ENCODE peak calls at places on chromosomes 3 and 15, in ten cellular contexts. G, L, A, N, D, K, F, J, V and I are unnamed samples.
A peak's percentile ranks its signal among the peaks of the same experiment; 100 is the strongest.

GRCh38 chr3:27224197-27224596 is 145.0 kb downstream of the NEK10 start:
- DNase-seq in G (no peak), L (no peak), A (no peak), N (no peak), D (no peak), K (no peak), F (no peak), J (peak; percentile 41), V (no peak), I (peak; percentile 64)

GRCh38 chr15:70569139-70569717 is 194.1 kb downstream of the UACA start:
- DNase-seq in G (no peak), L (no peak), A (peak; percentile 69), N (no peak), D (peak; percentile 63), K (peak; percentile 53), F (peak; percentile 41), J (peak; percentile 55), V (no peak), I (peak; percentile 60)

GRCh38 chr3:125083776-125084175 is 28.0 kb upstream of the HEG1 start:
- DNase-seq in G (no peak), L (no peak), A (no peak), N (no peak), D (no peak), K (no peak), F (no peak), J (peak; percentile 74), V (no peak), I (no peak)

GRCh38 chr3:14768182-14768790 is 50.5 kb upstream of the FGD5 start:
- DNase-seq in G (no peak), L (no peak), A (no peak), N (no peak), D (no peak), K (no peak), F (no peak), J (no peak), V (no peak), I (no peak)

GRCh38 chr3:126083511-126083912 is 412 bp downstream of the SLC41A3 start:
- DNase-seq in G (peak; percentile 35), L (no peak), A (peak; percentile 29), N (no peak), D (peak; percentile 81), K (peak; percentile 50), F (peak; percentile 87), J (peak; percentile 22), V (peak; percentile 64), I (peak; percentile 68)

GRCh38 chr15:74482661-74483060 is 21.7 kb upstream of the UBL7 start:
- DNase-seq in G (peak; percentile 42), L (no peak), A (no peak), N (no peak), D (peak; percentile 75), K (no peak), F (no peak), J (no peak), V (no peak), I (no peak)

GRCh38 chr15:33109345-33109744 is 85.2 kb downstream of the FMN1 start:
- DNase-seq in G (no peak), L (no peak), A (no peak), N (no peak), D (no peak), K (no peak), F (no peak), J (no peak), V (no peak), I (no peak)

GRCh38 chr3:12972791-12973702 is 100.2 kb downstream of the IQSEC1 start:
- DNase-seq in G (no peak), L (no peak), A (no peak), N (no peak), D (no peak), K (no peak), F (no peak), J (no peak), V (no peak), I (no peak)

GRCh38 chr3:124964432-124964831 is 29.9 kb upstream of the MUC13 start:
- DNase-seq in G (no peak), L (no peak), A (no peak), N (no peak), D (no peak), K (no peak), F (no peak), J (peak; percentile 57), V (no peak), I (peak; percentile 87)

GRCh38 chr15:76904461-76905012 is 603 bp downstream of the SCAPER start:
- DNase-seq in G (peak; percentile 72), L (no peak), A (peak; percentile 50), N (no peak), D (peak; percentile 82), K (peak; percentile 50), F (peak; percentile 75), J (no peak), V (peak; percentile 29), I (peak; percentile 41)

GRCh38 chr3:127732303-127732702 is 59.6 kb downstream of the ABTB1 start:
- DNase-seq in G (peak; percentile 90), L (no peak), A (no peak), N (no peak), D (peak; percentile 92), K (no peak), F (peak; percentile 91), J (no peak), V (no peak), I (no peak)

GRCh38 chr3:32154180-32154579 is 47.8 kb downstream of the GPD1L start:
- DNase-seq in G (peak; percentile 37), L (no peak), A (peak; percentile 6), N (no peak), D (peak; percentile 75), K (no peak), F (peak; percentile 2), J (no peak), V (no peak), I (no peak)

GRCh38 chr3:156816091-156816793 is 9.9 kb upstream of the LEKR1 start:
- DNase-seq in G (peak; percentile 67), L (no peak), A (peak; percentile 58), N (peak; percentile 26), D (peak; percentile 82), K (no peak), F (no peak), J (peak; percentile 65), V (peak; percentile 82), I (peak; percentile 92)

GRCh38 chr15:80121546-80121945 is 31.3 kb upstream of the FAH start:
- DNase-seq in G (no peak), L (no peak), A (no peak), N (no peak), D (no peak), K (no peak), F (peak; percentile 39), J (no peak), V (no peak), I (no peak)